ENCODE peak calls at places on chromosomes 6 and 20, in six cellular contexts. One of them, this sample, is unnamed.

GRCh38 chr6:170450946-170451761 is 102.0 kb downstream of the PSMB1 start:
- DNase-seq in foreskin keratinocyte: no peak
- DNase-seq in B cell: no peak
- DNase-seq in activated CD8-positive, alpha-beta T cell treated with anti-CD3 and anti-CD28 coated beads for 36 hours: no peak
- DNase-seq in foreskin fibroblast: no peak
- DNase-seq in GM13976: peak; percentile 26
- DNase-seq in this sample: no peak

GRCh38 chr6:36973190-36973589 is 12.8 kb downstream of the MTCH1 start:
- DNase-seq in foreskin keratinocyte: no peak
- DNase-seq in B cell: no peak
- DNase-seq in activated CD8-positive, alpha-beta T cell treated with anti-CD3 and anti-CD28 coated beads for 36 hours: no peak
- DNase-seq in foreskin fibroblast: no peak
- DNase-seq in GM13976: no peak
- DNase-seq in this sample: no peak

GRCh38 chr20:2708073-2708415 is 15.5 kb downstream of the EBF4 start:
- DNase-seq in foreskin keratinocyte: no peak
- DNase-seq in B cell: no peak
- DNase-seq in activated CD8-positive, alpha-beta T cell treated with anti-CD3 and anti-CD28 coated beads for 36 hours: no peak
- DNase-seq in foreskin fibroblast: no peak
- DNase-seq in GM13976: no peak
- DNase-seq in this sample: no peak

GRCh38 chr6:25949695-25950094 is 12.9 kb upstream of the TRIM38 start:
- DNase-seq in foreskin keratinocyte: no peak
- DNase-seq in B cell: no peak
- DNase-seq in activated CD8-positive, alpha-beta T cell treated with anti-CD3 and anti-CD28 coated beads for 36 hours: no peak
- DNase-seq in foreskin fibroblast: no peak
- DNase-seq in GM13976: no peak
- DNase-seq in this sample: no peak

GRCh38 chr6:23106951-23107350 is 537.6 kb downstream of the HDGFL1 start:
- DNase-seq in foreskin keratinocyte: peak; percentile 22
- DNase-seq in B cell: no peak
- DNase-seq in activated CD8-positive, alpha-beta T cell treated with anti-CD3 and anti-CD28 coated beads for 36 hours: no peak
- DNase-seq in foreskin fibroblast: peak; percentile 86
- DNase-seq in GM13976: no peak
- DNase-seq in this sample: peak; percentile 76

GRCh38 chr6:135932651-135933050 is 81.2 kb downstream of the PDE7B start:
- DNase-seq in foreskin keratinocyte: peak; percentile 72
- DNase-seq in B cell: no peak
- DNase-seq in activated CD8-positive, alpha-beta T cell treated with anti-CD3 and anti-CD28 coated beads for 36 hours: no peak
- DNase-seq in foreskin fibroblast: no peak
- DNase-seq in GM13976: no peak
- DNase-seq in this sample: no peak

GRCh38 chr20:49910340-49910706 is 5.0 kb downstream of the SPATA2 start:
- DNase-seq in foreskin keratinocyte: no peak
- DNase-seq in B cell: no peak
- DNase-seq in activated CD8-positive, alpha-beta T cell treated with anti-CD3 and anti-CD28 coated beads for 36 hours: no peak
- DNase-seq in foreskin fibroblast: no peak
- DNase-seq in GM13976: no peak
- DNase-seq in this sample: no peak

GRCh38 chr6:2448826-2449571 is 203.6 kb upstream of the GMDS start:
- DNase-seq in foreskin keratinocyte: peak; percentile 61
- DNase-seq in B cell: no peak
- DNase-seq in activated CD8-positive, alpha-beta T cell treated with anti-CD3 and anti-CD28 coated beads for 36 hours: peak; percentile 45
- DNase-seq in foreskin fibroblast: peak; percentile 91
- DNase-seq in GM13976: peak; percentile 73
- DNase-seq in this sample: peak; percentile 78

GRCh38 chr6:111855775-111856174 is 17.5 kb downstream of the FYN start:
- DNase-seq in foreskin keratinocyte: no peak
- DNase-seq in B cell: no peak
- DNase-seq in activated CD8-positive, alpha-beta T cell treated with anti-CD3 and anti-CD28 coated beads for 36 hours: no peak
- DNase-seq in foreskin fibroblast: no peak
- DNase-seq in GM13976: no peak
- DNase-seq in this sample: no peak

GRCh38 chr6:111736005-111736607 is 130.4 kb upstream of the TRAF3IP2 start:
- DNase-seq in foreskin keratinocyte: peak; percentile 11
- DNase-seq in B cell: no peak
- DNase-seq in activated CD8-positive, alpha-beta T cell treated with anti-CD3 and anti-CD28 coated beads for 36 hours: no peak
- DNase-seq in foreskin fibroblast: peak; percentile 48
- DNase-seq in GM13976: no peak
- DNase-seq in this sample: no peak

GRCh38 chr6:107642348-107643347 is 152.7 kb downstream of the SOBP start:
- DNase-seq in foreskin keratinocyte: no peak
- DNase-seq in B cell: no peak
- DNase-seq in activated CD8-positive, alpha-beta T cell treated with anti-CD3 and anti-CD28 coated beads for 36 hours: no peak
- DNase-seq in foreskin fibroblast: no peak
- DNase-seq in GM13976: no peak
- DNase-seq in this sample: no peak

GRCh38 chr6:92050216-92050615 is 1369.1 kb downstream of the EPHA7 start:
- DNase-seq in foreskin keratinocyte: no peak
- DNase-seq in B cell: no peak
- DNase-seq in activated CD8-positive, alpha-beta T cell treated with anti-CD3 and anti-CD28 coated beads for 36 hours: no peak
- DNase-seq in foreskin fibroblast: no peak
- DNase-seq in GM13976: no peak
- DNase-seq in this sample: no peak

GRCh38 chr6:11008821-11009220 is 35.3 kb downstream of the ELOVL2 start:
- DNase-seq in foreskin keratinocyte: no peak
- DNase-seq in B cell: no peak
- DNase-seq in activated CD8-positive, alpha-beta T cell treated with anti-CD3 and anti-CD28 coated beads for 36 hours: no peak
- DNase-seq in foreskin fibroblast: peak; percentile 14
- DNase-seq in GM13976: no peak
- DNase-seq in this sample: no peak

GRCh38 chr6:142696689-142697088 is 248.3 kb downstream of the HIVEP2 start:
- DNase-seq in foreskin keratinocyte: no peak
- DNase-seq in B cell: no peak
- DNase-seq in activated CD8-positive, alpha-beta T cell treated with anti-CD3 and anti-CD28 coated beads for 36 hours: no peak
- DNase-seq in foreskin fibroblast: peak; percentile 47
- DNase-seq in GM13976: no peak
- DNase-seq in this sample: no peak

GRCh38 chr6:12208190-12208589 is 82.0 kb upstream of the EDN1 start:
- DNase-seq in foreskin keratinocyte: peak; percentile 92
- DNase-seq in B cell: no peak
- DNase-seq in activated CD8-positive, alpha-beta T cell treated with anti-CD3 and anti-CD28 coated beads for 36 hours: no peak
- DNase-seq in foreskin fibroblast: peak; percentile 37
- DNase-seq in GM13976: no peak
- DNase-seq in this sample: no peak

GRCh38 chr6:158539363-158539762 is 20.5 kb upstream of the TMEM181 start:
- DNase-seq in foreskin keratinocyte: no peak
- DNase-seq in B cell: no peak
- DNase-seq in activated CD8-positive, alpha-beta T cell treated with anti-CD3 and anti-CD28 coated beads for 36 hours: no peak
- DNase-seq in foreskin fibroblast: peak; percentile 37
- DNase-seq in GM13976: no peak
- DNase-seq in this sample: no peak

GRCh38 chr6:116533233-116533957 is 12.1 kb downstream of the TRAPPC3L start:
- DNase-seq in foreskin keratinocyte: no peak
- DNase-seq in B cell: no peak
- DNase-seq in activated CD8-positive, alpha-beta T cell treated with anti-CD3 and anti-CD28 coated beads for 36 hours: no peak
- DNase-seq in foreskin fibroblast: no peak
- DNase-seq in GM13976: no peak
- DNase-seq in this sample: no peak

GRCh38 chr20:4067600-4068261 is 52.4 kb upstream of the RNF24 start:
- DNase-seq in foreskin keratinocyte: peak; percentile 76
- DNase-seq in B cell: no peak
- DNase-seq in activated CD8-positive, alpha-beta T cell treated with anti-CD3 and anti-CD28 coated beads for 36 hours: peak; percentile 18
- DNase-seq in foreskin fibroblast: peak; percentile 93
- DNase-seq in GM13976: no peak
- DNase-seq in this sample: no peak

GRCh38 chr6:52551483-52552277 is 25.2 kb downstream of the TRAM2 start:
- DNase-seq in foreskin keratinocyte: peak; percentile 79
- DNase-seq in B cell: no peak
- DNase-seq in activated CD8-positive, alpha-beta T cell treated with anti-CD3 and anti-CD28 coated beads for 36 hours: no peak
- DNase-seq in foreskin fibroblast: peak; percentile 89
- DNase-seq in GM13976: no peak
- DNase-seq in this sample: no peak

GRCh38 chr6:21808045-21808470 is 214.5 kb downstream of the SOX4 start:
- DNase-seq in foreskin keratinocyte: peak; percentile 11
- DNase-seq in B cell: no peak
- DNase-seq in activated CD8-positive, alpha-beta T cell treated with anti-CD3 and anti-CD28 coated beads for 36 hours: no peak
- DNase-seq in foreskin fibroblast: peak; percentile 72
- DNase-seq in GM13976: no peak
- DNase-seq in this sample: peak; percentile 18

GRCh38 chr6:33622456-33623431 is 1.6 kb downstream of the ITPR3 start:
- DNase-seq in foreskin keratinocyte: peak; percentile 64
- DNase-seq in B cell: no peak
- DNase-seq in activated CD8-positive, alpha-beta T cell treated with anti-CD3 and anti-CD28 coated beads for 36 hours: no peak
- DNase-seq in foreskin fibroblast: peak; percentile 80
- DNase-seq in GM13976: peak; percentile 62
- DNase-seq in this sample: no peak

GRCh38 chr6:50821431-50822077 is 2.9 kb downstream of the TFAP2B start:
- DNase-seq in foreskin keratinocyte: peak; percentile 42
- DNase-seq in B cell: no peak
- DNase-seq in activated CD8-positive, alpha-beta T cell treated with anti-CD3 and anti-CD28 coated beads for 36 hours: no peak
- DNase-seq in foreskin fibroblast: no peak
- DNase-seq in GM13976: no peak
- DNase-seq in this sample: no peak

GRCh38 chr6:82882363-82883033 is 183.1 kb downstream of the UBE3D start:
- DNase-seq in foreskin keratinocyte: no peak
- DNase-seq in B cell: no peak
- DNase-seq in activated CD8-positive, alpha-beta T cell treated with anti-CD3 and anti-CD28 coated beads for 36 hours: no peak
- DNase-seq in foreskin fibroblast: no peak
- DNase-seq in GM13976: no peak
- DNase-seq in this sample: no peak

GRCh38 chr6:129110687-129111343 is 227.9 kb downstream of the LAMA2 start:
- DNase-seq in foreskin keratinocyte: no peak
- DNase-seq in B cell: no peak
- DNase-seq in activated CD8-positive, alpha-beta T cell treated with anti-CD3 and anti-CD28 coated beads for 36 hours: no peak
- DNase-seq in foreskin fibroblast: no peak
- DNase-seq in GM13976: no peak
- DNase-seq in this sample: no peak

GRCh38 chr6:2596222-2596621 is 154.5 kb downstream of the MYLK4 start:
- DNase-seq in foreskin keratinocyte: no peak
- DNase-seq in B cell: no peak
- DNase-seq in activated CD8-positive, alpha-beta T cell treated with anti-CD3 and anti-CD28 coated beads for 36 hours: peak; percentile 9
- DNase-seq in foreskin fibroblast: no peak
- DNase-seq in GM13976: no peak
- DNase-seq in this sample: no peak

GRCh38 chr6:8059129-8059528 is 5.1 kb downstream of the BLOC1S5 start:
- DNase-seq in foreskin keratinocyte: peak; percentile 10
- DNase-seq in B cell: no peak
- DNase-seq in activated CD8-positive, alpha-beta T cell treated with anti-CD3 and anti-CD28 coated beads for 36 hours: no peak
- DNase-seq in foreskin fibroblast: peak; percentile 52
- DNase-seq in GM13976: no peak
- DNase-seq in this sample: no peak

GRCh38 chr6:170553686-170554085 is 483 bp upstream of the TBP start:
- DNase-seq in foreskin keratinocyte: no peak
- DNase-seq in B cell: no peak
- DNase-seq in activated CD8-positive, alpha-beta T cell treated with anti-CD3 and anti-CD28 coated beads for 36 hours: no peak
- DNase-seq in foreskin fibroblast: peak; percentile 47
- DNase-seq in GM13976: peak; percentile 47
- DNase-seq in this sample: no peak

GRCh38 chr6:138692058-138692977 is 81.3 kb upstream of the CCDC28A start:
- DNase-seq in foreskin keratinocyte: peak; percentile 28
- DNase-seq in B cell: peak; percentile 56
- DNase-seq in activated CD8-positive, alpha-beta T cell treated with anti-CD3 and anti-CD28 coated beads for 36 hours: peak; percentile 61
- DNase-seq in foreskin fibroblast: peak; percentile 87
- DNase-seq in GM13976: peak; percentile 92
- DNase-seq in this sample: peak; percentile 15

GRCh38 chr6:105319331-105319730 is 83.6 kb downstream of the PREP start:
- DNase-seq in foreskin keratinocyte: peak; percentile 62
- DNase-seq in B cell: no peak
- DNase-seq in activated CD8-positive, alpha-beta T cell treated with anti-CD3 and anti-CD28 coated beads for 36 hours: no peak
- DNase-seq in foreskin fibroblast: peak; percentile 55
- DNase-seq in GM13976: no peak
- DNase-seq in this sample: no peak

GRCh38 chr20:13364278-13365170 is 143.4 kb downstream of the ISM1 start:
- DNase-seq in foreskin keratinocyte: no peak
- DNase-seq in B cell: no peak
- DNase-seq in activated CD8-positive, alpha-beta T cell treated with anti-CD3 and anti-CD28 coated beads for 36 hours: no peak
- DNase-seq in foreskin fibroblast: no peak
- DNase-seq in GM13976: no peak
- DNase-seq in this sample: no peak

GRCh38 chr6:34094474-34095135 is 51.3 kb downstream of the GRM4 start:
- DNase-seq in foreskin keratinocyte: no peak
- DNase-seq in B cell: no peak
- DNase-seq in activated CD8-positive, alpha-beta T cell treated with anti-CD3 and anti-CD28 coated beads for 36 hours: no peak
- DNase-seq in foreskin fibroblast: no peak
- DNase-seq in GM13976: no peak
- DNase-seq in this sample: no peak

GRCh38 chr6:165770430-165771082 is 107.5 kb upstream of the PDE10A start:
- DNase-seq in foreskin keratinocyte: no peak
- DNase-seq in B cell: no peak
- DNase-seq in activated CD8-positive, alpha-beta T cell treated with anti-CD3 and anti-CD28 coated beads for 36 hours: no peak
- DNase-seq in foreskin fibroblast: no peak
- DNase-seq in GM13976: no peak
- DNase-seq in this sample: no peak
- TF ChIP-seq CTCF in foreskin keratinocyte: no peak
- TF ChIP-seq CTCF in B cell: no peak
- TF ChIP-seq CTCF in activated CD8-positive, alpha-beta T cell treated with anti-CD3 and anti-CD28 coated beads for 36 hours: no peak
- TF ChIP-seq CTCF in foreskin fibroblast: no peak
- TF ChIP-seq CTCF in GM13976: no peak
- TF ChIP-seq CTCF in this sample: no peak

GRCh38 chr20:6525447-6526303 is 241.8 kb upstream of the BMP2 start:
- DNase-seq in foreskin keratinocyte: no peak
- DNase-seq in B cell: no peak
- DNase-seq in activated CD8-positive, alpha-beta T cell treated with anti-CD3 and anti-CD28 coated beads for 36 hours: no peak
- DNase-seq in foreskin fibroblast: no peak
- DNase-seq in GM13976: no peak
- DNase-seq in this sample: no peak
- TF ChIP-seq CTCF in foreskin keratinocyte: no peak
- TF ChIP-seq CTCF in B cell: no peak
- TF ChIP-seq CTCF in activated CD8-positive, alpha-beta T cell treated with anti-CD3 and anti-CD28 coated beads for 36 hours: no peak
- TF ChIP-seq CTCF in foreskin fibroblast: no peak
- TF ChIP-seq CTCF in GM13976: no peak
- TF ChIP-seq CTCF in this sample: no peak

DNA sequence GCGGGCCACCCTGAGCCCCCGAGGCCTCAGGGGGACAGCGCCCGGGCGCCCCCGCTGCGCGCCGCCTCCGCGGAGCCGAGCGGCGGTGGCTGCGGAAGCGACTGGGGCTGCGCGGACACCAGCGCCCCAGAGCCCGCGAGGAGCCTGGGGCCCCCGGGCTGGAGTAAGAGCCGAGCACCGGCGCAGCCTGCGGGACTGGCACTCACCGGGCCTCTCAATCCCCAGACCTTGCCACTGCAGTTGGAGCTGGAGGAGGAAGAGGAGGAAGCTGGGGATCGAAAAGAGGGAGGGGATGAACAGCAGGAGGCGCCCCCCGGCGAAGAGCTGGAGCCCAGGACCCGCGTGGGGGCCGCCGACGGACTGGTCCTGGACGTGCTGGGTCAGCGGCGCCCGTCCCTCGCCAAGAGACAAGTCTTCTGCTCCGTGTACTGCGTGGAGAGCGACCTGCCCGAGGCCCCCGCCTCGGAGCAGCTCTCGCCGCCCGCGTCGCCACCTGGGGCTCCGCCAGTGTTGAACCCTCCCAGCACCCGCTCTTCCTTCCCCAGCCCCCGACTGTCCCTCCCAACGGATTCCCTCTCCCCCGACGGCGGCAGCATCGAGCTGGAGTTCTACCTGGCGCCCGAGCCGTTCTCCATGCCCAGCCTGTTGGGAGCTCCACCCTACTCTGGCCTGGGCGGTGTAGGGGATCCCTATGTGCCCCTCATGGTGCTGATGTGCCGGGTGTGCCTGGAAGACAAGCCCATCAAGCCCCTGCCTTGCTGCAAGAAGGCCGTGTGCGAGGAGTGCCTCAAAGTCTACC is 579 bp downstream of the RNF217 start:
- DNase-seq in foreskin keratinocyte: no peak
- DNase-seq in B cell: no peak
- DNase-seq in activated CD8-positive, alpha-beta T cell treated with anti-CD3 and anti-CD28 coated beads for 36 hours: no peak
- DNase-seq in foreskin fibroblast: peak; percentile 65
- DNase-seq in GM13976: peak; percentile 30
- DNase-seq in this sample: no peak
- TF ChIP-seq CTCF in foreskin keratinocyte: peak; percentile 41
- TF ChIP-seq CTCF in B cell: no peak
- TF ChIP-seq CTCF in activated CD8-positive, alpha-beta T cell treated with anti-CD3 and anti-CD28 coated beads for 36 hours: no peak
- TF ChIP-seq CTCF in foreskin fibroblast: no peak
- TF ChIP-seq CTCF in GM13976: no peak
- TF ChIP-seq CTCF in this sample: peak; percentile 29

GRCh38 chr20:672975-673604 is 2.5 kb downstream of the SCRT2 start:
- DNase-seq in foreskin keratinocyte: no peak
- DNase-seq in B cell: no peak
- DNase-seq in activated CD8-positive, alpha-beta T cell treated with anti-CD3 and anti-CD28 coated beads for 36 hours: peak; percentile 15
- DNase-seq in foreskin fibroblast: no peak
- DNase-seq in GM13976: no peak
- DNase-seq in this sample: no peak
- TF ChIP-seq CTCF in foreskin keratinocyte: peak; percentile 47
- TF ChIP-seq CTCF in B cell: no peak
- TF ChIP-seq CTCF in activated CD8-positive, alpha-beta T cell treated with anti-CD3 and anti-CD28 coated beads for 36 hours: peak; percentile 13
- TF ChIP-seq CTCF in foreskin fibroblast: no peak
- TF ChIP-seq CTCF in GM13976: no peak
- TF ChIP-seq CTCF in this sample: no peak